ENCODE peak calls at places on chromosome 17, in six cellular contexts. K is CD4-positive, CD25-positive, alpha-beta regulatory T cell; C is GM23248; Q is left lung; Z is CD8-positive, alpha-beta T cell; A is MM.1S. D is an unnamed sample. For H3K27me3 and H3K36me3, the result is how much of the 10 kb centered on the place peaks cover.

GRCh38 chr17:15912416-15912955 is 32.4 kb upstream of the ADORA2B start:
- DNase-seq in K (no peak), Z (no peak), A (no peak), Q (no peak), C (no peak), D (no peak)

GRCh38 chr17:69246726-69247375 is 18.2 kb upstream of the ABCA10 start:
- DNase-seq in A (peak), C (peak), K (peak), Z (no peak), Q (no peak), D (peak)

GRCh38 chr17:39339272-39339671 is 62.2 kb downstream of the FBXL20 start:
- DNase-seq in Z (no peak), C (no peak), Q (no peak), A (no peak), K (no peak), D (no peak)

GRCh38 chr17:4795168-4795567 is 796 bp upstream of the PSMB6 start:
- DNase-seq in K (no peak), C (no peak), Q (no peak), A (no peak), Z (no peak), D (no peak)

GRCh38 chr17:39183045-39183444 is 14.4 kb downstream of the CACNB1 start:
- DNase-seq in Q (no peak), K (no peak), C (no peak), A (no peak), Z (no peak), D (no peak)

GRCh38 chr17:78923660-78924453 is 1.3 kb downstream of the TIMP2 start:
- DNase-seq in K (peak), Q (peak), A (peak), C (peak), Z (peak), D (peak)

GRCh38 chr17:72710185-72710584 is 382.3 kb downstream of the SLC39A11 start:
- DNase-seq in K (no peak), C (no peak), Q (no peak), Z (no peak), A (no peak), D (no peak)

GRCh38 chr17:82893779-82894178 is 54.0 kb upstream of the ZNF750 start:
- DNase-seq in Z (no peak), A (no peak), K (no peak), Q (no peak), C (peak), D (no peak)

GRCh38 chr17:78272181-78272913 is 40.9 kb downstream of the TMEM235 start:
- DNase-seq in K (peak), C (no peak), Q (peak), Z (no peak), A (peak), D (peak)

GRCh38 chr17:76444518-76445311 is 8.2 kb downstream of the UBE2O start:
- DNase-seq in C (peak), A (no peak), K (no peak), Q (no peak), Z (no peak), D (peak)

GRCh38 chr17:44105483-44105882 is 18.0 kb downstream of the HDAC5 start:
- DNase-seq in Q (no peak), K (no peak), Z (no peak), C (no peak), A (no peak), D (no peak)

GRCh38 chr17:46739982-46740381 is 78.5 kb downstream of the WNT3 start:
- DNase-seq in K (no peak), C (no peak), A (no peak), Q (no peak), Z (no peak), D (no peak)

GRCh38 chr17:43543300-43543699 is 2.8 kb downstream of the ETV4 start:
- DNase-seq in Q (no peak), Z (no peak), C (no peak), K (no peak), A (no peak), D (no peak)

GRCh38 chr17:68004201-68004600 is 7.9 kb upstream of the C17orf58 start:
- DNase-seq in K (no peak), C (no peak), A (no peak), Z (no peak), Q (no peak), D (no peak)

GRCh38 chr17:31743767-31744166 is 115.3 kb downstream of the COPRS start:
- DNase-seq in Z (no peak), K (no peak), C (peak), Q (no peak), A (no peak), D (peak)

GRCh38 chr17:65099941-65100315 is 37.2 kb upstream of the RGS9 start:
- DNase-seq in K (no peak), Q (peak), A (peak), C (peak), Z (peak), D (peak)

GRCh38 chr17:21382560-21383495 is 6.7 kb downstream of the KCNJ12 start:
- DNase-seq in A (no peak), C (no peak), Z (no peak), Q (no peak), K (no peak), D (no peak)

GRCh38 chr17:76678330-76678729 is 32.4 kb downstream of the MXRA7 start:
- DNase-seq in Z (peak), C (no peak), K (peak), A (no peak), Q (no peak), D (no peak)

GRCh38 chr17:42180922-42181850 is at the start of gene KCNH4:
- DNase-seq in K (peak), C (peak), Q (peak), A (peak), Z (peak), D (peak)

GRCh38 chr17:47690121-47690520 is 3.8 kb upstream of the TBKBP1 start:
- DNase-seq in A (no peak), Q (no peak), K (no peak), Z (no peak), C (no peak), D (peak)

GRCh38 chr17:51103451-51103850 is 17.2 kb downstream of the SPAG9 start:
- DNase-seq in Q (no peak), A (no peak), C (no peak), Z (no peak), K (no peak), D (no peak)

DNA sequence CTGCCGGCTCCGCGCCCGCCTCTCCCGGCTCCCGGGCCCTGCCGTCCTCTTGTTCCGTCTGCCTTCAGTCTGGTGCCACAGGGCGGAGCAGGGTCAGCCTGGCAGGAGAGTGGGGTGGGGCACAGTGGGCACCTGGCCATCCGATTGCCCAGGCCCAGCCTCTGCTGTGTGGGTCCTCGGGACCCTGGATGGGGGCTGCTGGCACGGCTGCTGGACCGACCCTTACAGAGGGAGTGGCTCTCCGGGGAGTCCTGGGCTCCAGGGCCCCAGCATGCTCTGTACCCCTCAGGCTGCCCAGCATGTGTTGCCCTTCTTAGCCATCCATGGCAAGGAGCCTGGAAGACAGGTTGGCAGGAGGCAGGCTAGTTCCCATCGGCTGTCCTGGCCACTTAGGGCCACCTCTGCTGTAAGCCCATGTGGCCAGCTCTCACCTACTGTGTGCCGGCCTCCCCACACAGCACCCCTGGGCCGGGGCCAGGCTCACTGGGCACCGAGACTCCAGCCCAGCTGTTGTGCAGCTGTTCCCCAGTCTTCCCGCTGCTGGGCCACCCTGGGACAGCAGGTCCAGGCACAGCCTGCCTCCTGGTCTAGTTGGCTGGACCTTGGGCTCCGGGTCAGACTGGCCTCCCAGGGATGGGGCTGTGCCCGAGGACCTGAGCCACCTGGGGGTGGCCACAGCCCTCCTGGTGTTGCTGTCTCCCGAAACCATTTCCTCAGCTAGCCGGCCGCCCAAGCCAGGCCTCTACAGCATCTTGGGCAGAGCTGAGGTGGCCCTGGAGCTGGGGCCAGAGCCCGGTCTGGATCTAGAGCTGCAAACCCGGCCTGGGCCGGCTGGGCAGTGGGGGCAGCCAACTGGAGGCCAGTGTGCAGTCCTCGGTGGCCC is 24.9 kb downstream of the BAHCC1 start:
- DNase-seq in Z (no peak), C (peak), A (no peak), Q (no peak), K (no peak), D (no peak)
- H3K4me3 ChIP-seq in Z (no peak), C (peak), A (no peak), Q (peak), K (no peak), D (no peak)

DNA sequence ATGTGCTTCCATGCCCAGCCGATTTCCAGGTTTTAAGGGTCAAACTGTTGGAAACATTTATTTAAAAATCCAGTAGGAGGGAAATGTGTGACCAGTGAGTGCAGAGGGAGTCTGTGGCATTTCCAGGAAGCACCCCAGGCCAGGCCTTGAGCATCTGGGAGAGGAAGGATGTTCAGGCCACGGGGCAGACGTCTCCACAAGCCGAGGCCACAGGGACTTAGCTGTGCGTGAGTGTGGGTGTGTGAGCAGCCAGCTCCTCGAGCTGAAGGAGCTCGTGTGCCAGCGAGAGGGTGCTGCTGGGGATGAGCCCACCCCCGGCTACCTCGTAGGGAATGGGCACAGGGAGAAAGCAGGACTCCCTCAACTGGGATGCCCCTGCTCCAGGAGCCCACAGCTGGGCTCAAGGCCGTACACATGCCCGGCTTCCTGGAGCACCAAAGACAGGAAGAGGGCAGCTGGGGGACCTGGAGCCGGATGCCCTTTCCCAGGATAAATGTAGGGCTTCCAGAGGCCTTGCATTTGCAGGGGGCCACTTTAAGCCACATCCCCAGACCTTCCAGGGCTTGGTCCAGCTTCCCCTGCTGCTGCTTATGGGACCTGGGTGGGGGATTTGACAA is 12.5 kb downstream of the NPTX1 start:
- DNase-seq in Z (no peak), Q (no peak), K (no peak), A (no peak), C (no peak), D (no peak)
- H3K27me3 ChIP-seq in Z (under half), Q (half or more), K (under half), A (half or more), C (under half), D (under half)

GRCh38 chr17:18344021-18344420 is 19.3 kb downstream of the SHMT1 start:
- DNase-seq in C (no peak), Q (no peak), Z (no peak), A (peak), K (no peak), D (no peak)

DNA sequence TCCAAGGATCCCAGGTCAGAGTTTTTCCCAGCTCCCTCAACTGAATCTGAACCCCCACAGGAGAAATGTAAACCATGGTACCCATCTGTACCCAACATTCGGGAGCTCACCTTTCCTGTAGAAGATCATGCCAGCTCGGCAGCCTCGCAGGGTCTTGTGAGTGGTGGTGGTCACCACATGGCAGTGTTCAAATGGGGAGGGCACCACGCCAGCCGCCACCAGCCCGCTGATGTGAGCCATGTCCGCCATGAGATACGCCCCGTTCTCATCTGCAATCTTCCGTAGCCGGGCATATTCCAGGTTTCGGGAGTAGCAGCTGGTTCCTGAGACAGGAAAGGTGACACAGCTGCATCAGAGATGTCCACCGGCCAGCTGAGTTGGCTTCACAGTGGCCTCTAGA is 23.4 kb downstream of the SHMT1 start:
- DNase-seq in C (no peak), Z (no peak), Q (no peak), A (no peak), K (no peak), D (no peak)
- H3K36me3 ChIP-seq in C (under half), Z (under half), Q (half or more), A (under half), K (under half), D (under half)

GRCh38 chr17:57948169-57948554 is 7.0 kb downstream of the CUEDC1 start:
- DNase-seq in Q (no peak), C (peak), Z (no peak), A (no peak), K (no peak), D (no peak)

GRCh38 chr17:57945999-57946797 is 9.0 kb downstream of the CUEDC1 start:
- DNase-seq in Q (no peak), K (no peak), A (peak), Z (no peak), C (peak), D (no peak)

GRCh38 chr17:57946798-57947358 is 8.3 kb downstream of the CUEDC1 start:
- DNase-seq in Z (no peak), K (peak), A (peak), Q (peak), C (peak), D (peak)

GRCh38 chr17:57948555-57949420 is 6.4 kb downstream of the CUEDC1 start:
- DNase-seq in C (peak), K (no peak), Z (no peak), A (peak), Q (no peak), D (no peak)

DNA sequence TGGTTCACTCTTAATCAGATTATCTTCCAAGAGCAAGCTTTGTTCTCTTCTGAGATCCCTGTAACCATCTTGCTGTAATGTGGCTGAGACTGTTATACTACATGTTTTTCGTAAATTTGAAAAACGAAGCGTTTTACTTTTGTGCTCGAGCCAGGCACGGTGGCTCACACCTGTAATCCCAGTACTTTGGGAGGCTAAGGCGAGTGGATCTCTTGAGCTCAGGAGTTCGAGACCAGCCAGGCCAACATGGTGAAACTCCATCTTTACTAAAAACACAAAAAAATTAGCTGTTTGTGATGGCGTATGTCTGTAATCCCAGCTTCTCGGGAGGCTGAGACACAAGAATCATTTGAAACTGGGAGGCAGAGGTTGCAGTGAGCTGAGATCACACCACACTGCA is 7.8 kb downstream of the CUEDC1 start:
- DNase-seq in Q (no peak), K (no peak), Z (no peak), C (no peak), A (no peak), D (no peak)
- H3K4me3 ChIP-seq in Q (peak), K (peak), Z (peak), C (peak), A (peak), D (no peak)

GRCh38 chr17:6056104-6056503 is 14.1 kb upstream of the WSCD1 start:
- DNase-seq in Q (no peak), A (no peak), Z (no peak), C (no peak), K (no peak), D (no peak)
- H3K27me3 ChIP-seq in Q (under half), A (under half), Z (under half), C (under half), K (under half), D (under half)

GRCh38 chr17:11682646-11683045 is 84.4 kb downstream of the DNAH9 start:
- DNase-seq in A (no peak), Q (no peak), C (no peak), Z (no peak), K (no peak), D (no peak)
- H3K36me3 ChIP-seq in A (under half), Q (under half), C (under half), Z (under half), K (under half), D (under half)

GRCh38 chr17:2789700-2790099 is 6.5 kb upstream of the RAP1GAP2 start:
- DNase-seq in A (no peak), C (no peak), Z (no peak), Q (no peak), K (no peak), D (no peak)
- H3K4me3 ChIP-seq in A (no peak), C (no peak), Z (no peak), Q (no peak), K (no peak), D (no peak)